ENCODE peak calls at places on chromosome 22, in five cellular contexts. V, C, F, A and L are unnamed samples.

GRCh38 chr22:23099525-23099792 is 29.1 kb downstream of the GNAZ start:
- DNase-seq in C (no peak), A (no peak), F (no peak), V (no peak), L (no peak)

GRCh38 chr22:21657361-21658118 is 8.3 kb upstream of the PPIL2 start:
- DNase-seq in C (peak; percentile 87), A (no peak), V (no peak), F (peak; percentile 76), L (no peak)

GRCh38 chr22:29600846-29601245 is 2.6 kb upstream of the NF2 start:
- DNase-seq in V (no peak), F (no peak), C (no peak), A (no peak), L (no peak)

GRCh38 chr22:22201185-22201924 is 43.2 kb upstream of the VPREB1 start:
- DNase-seq in A (no peak), F (peak; percentile 40), V (no peak), C (no peak), L (no peak)

GRCh38 chr22:38026130-38027111 is 30.8 kb upstream of the PICK1 start:
- DNase-seq in C (no peak), A (no peak), V (no peak), F (no peak), L (no peak)

GRCh38 chr22:48316876-48317250 is 1510.8 kb downstream of the BRD1 start:
- DNase-seq in V (no peak), F (no peak), C (no peak), A (no peak), L (no peak)

GRCh38 chr22:49284931-49285330 is 542.7 kb downstream of the BRD1 start:
- DNase-seq in F (no peak), C (no peak), A (no peak), V (no peak), L (no peak)

GRCh38 chr22:19271856-19272535 is 19.5 kb downstream of the CLTCL1 start:
- DNase-seq in V (no peak), A (peak; percentile 19), F (no peak), C (no peak), L (no peak)

GRCh38 chr22:19799322-19800190 is 39.0 kb downstream of the TBX1 start:
- DNase-seq in V (peak; percentile 98), C (no peak), A (peak; percentile 95), F (no peak), L (no peak)

GRCh38 chr22:30005213-30005857 is 74.9 kb upstream of the HORMAD2 start:
- DNase-seq in V (peak; percentile 67), A (peak; percentile 56), C (peak; percentile 88), F (peak; percentile 23), L (no peak)

GRCh38 chr22:23058063-23058462 is 12.3 kb upstream of the GNAZ start:
- DNase-seq in V (no peak), A (no peak), F (no peak), C (no peak), L (no peak)

GRCh38 chr22:29147241-29147919 is 58.3 kb upstream of the EMID1 start:
- DNase-seq in C (no peak), V (no peak), A (no peak), F (no peak), L (no peak)

GRCh38 chr22:28813772-28814518 is 13.6 kb upstream of the XBP1 start:
- DNase-seq in V (no peak), C (peak; percentile 75), A (no peak), F (no peak), L (no peak)

GRCh38 chr22:27267145-27267544 is 534.4 kb downstream of the MN1 start:
- DNase-seq in C (no peak), A (no peak), V (peak; percentile 15), F (no peak), L (no peak)

GRCh38 chr22:49770454-49771265 is 57.0 kb downstream of the BRD1 start:
- DNase-seq in V (no peak), C (no peak), F (no peak), A (no peak), L (no peak)

GRCh38 chr22:31084811-31085492 is 3.8 kb downstream of the SMTN start:
- DNase-seq in A (no peak), V (no peak), F (peak; percentile 82), C (peak; percentile 89), L (no peak)

GRCh38 chr22:31086703-31087330 is 5.7 kb downstream of the SMTN start:
- DNase-seq in C (no peak), V (no peak), F (no peak), A (no peak), L (no peak)

GRCh38 chr22:31083923-31084810 is 3.0 kb downstream of the SMTN start:
- DNase-seq in C (peak; percentile 46), V (no peak), F (no peak), A (no peak), L (no peak)

GRCh38 chr22:31085928-31086327 is 4.8 kb downstream of the SMTN start:
- DNase-seq in V (no peak), C (no peak), F (no peak), A (no peak), L (no peak)

GRCh38 chr22:31085493-31085824 is 4.3 kb downstream of the SMTN start:
- DNase-seq in F (no peak), A (no peak), C (peak; percentile 38), V (no peak), L (no peak)
- H3K4me3 ChIP-seq in F (peak overlapping the region; percentile 87), A (peak overlapping the region; percentile 75), C (peak overlapping the region; percentile 61), V (peak overlapping the region; percentile 72), L (peak overlapping the region; percentile 96)

GRCh38 chr22:43996170-43996980 is 27.7 kb upstream of the PARVB start:
- DNase-seq in A (no peak), C (peak; percentile 46), F (peak; percentile 38), V (no peak), L (no peak)
- H3K4me3 ChIP-seq in A (no peak overlapping the region), C (no peak overlapping the region), F (peak overlapping the region; percentile 56), V (no peak overlapping the region), L (no peak overlapping the region)

DNA sequence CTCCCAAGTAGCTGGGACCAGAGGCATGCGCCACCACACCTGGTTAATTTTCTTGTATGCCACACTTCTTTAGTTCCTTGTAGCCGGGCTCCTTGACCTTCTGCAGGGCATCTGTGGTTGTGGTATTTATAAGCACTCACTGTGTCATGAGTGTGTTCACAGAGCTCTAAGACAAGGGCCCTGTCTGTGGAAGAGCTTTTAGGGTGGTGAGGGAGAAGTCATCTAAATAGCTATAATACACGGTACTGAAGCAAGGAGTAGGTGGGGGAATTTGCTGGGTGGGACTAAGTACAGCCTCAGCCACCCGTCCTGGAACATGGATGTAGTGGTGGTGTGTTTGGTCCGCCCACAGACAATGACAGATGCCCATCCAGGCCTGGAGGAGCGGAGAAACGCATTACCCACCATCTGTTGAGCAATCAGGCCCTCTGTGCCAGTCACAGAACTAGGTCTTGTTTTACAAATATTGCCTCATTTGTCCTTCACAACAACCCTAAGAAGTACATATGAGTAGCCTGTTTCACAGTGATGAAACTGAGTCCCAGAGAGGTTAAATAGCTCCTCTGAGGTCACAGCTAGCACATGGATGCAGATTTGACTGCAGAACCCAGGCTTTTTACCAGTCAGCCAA is 10.1 kb downstream of the ACO2 start:
- DNase-seq in F (no peak), V (no peak), C (no peak), A (no peak), L (no peak)
- H3K4me3 ChIP-seq in F (no peak overlapping the region), V (no peak overlapping the region), C (no peak overlapping the region), A (no peak overlapping the region), L (no peak overlapping the region)

GRCh38 chr22:45997775-45998637 is 21.0 kb upstream of the WNT7B start:
- DNase-seq in C (no peak), V (no peak), A (no peak), F (no peak), L (no peak)

GRCh38 chr22:45998638-45999378 is 21.8 kb upstream of the WNT7B start:
- DNase-seq in A (no peak), C (no peak), F (no peak), V (no peak), L (no peak)

GRCh38 chr22:45995405-45996101 is 18.6 kb upstream of the WNT7B start:
- DNase-seq in F (no peak), V (no peak), A (no peak), C (no peak), L (no peak)

GRCh38 chr22:45996241-45997076 is 19.5 kb upstream of the WNT7B start:
- DNase-seq in V (no peak), C (no peak), F (no peak), A (no peak), L (no peak)

DNA sequence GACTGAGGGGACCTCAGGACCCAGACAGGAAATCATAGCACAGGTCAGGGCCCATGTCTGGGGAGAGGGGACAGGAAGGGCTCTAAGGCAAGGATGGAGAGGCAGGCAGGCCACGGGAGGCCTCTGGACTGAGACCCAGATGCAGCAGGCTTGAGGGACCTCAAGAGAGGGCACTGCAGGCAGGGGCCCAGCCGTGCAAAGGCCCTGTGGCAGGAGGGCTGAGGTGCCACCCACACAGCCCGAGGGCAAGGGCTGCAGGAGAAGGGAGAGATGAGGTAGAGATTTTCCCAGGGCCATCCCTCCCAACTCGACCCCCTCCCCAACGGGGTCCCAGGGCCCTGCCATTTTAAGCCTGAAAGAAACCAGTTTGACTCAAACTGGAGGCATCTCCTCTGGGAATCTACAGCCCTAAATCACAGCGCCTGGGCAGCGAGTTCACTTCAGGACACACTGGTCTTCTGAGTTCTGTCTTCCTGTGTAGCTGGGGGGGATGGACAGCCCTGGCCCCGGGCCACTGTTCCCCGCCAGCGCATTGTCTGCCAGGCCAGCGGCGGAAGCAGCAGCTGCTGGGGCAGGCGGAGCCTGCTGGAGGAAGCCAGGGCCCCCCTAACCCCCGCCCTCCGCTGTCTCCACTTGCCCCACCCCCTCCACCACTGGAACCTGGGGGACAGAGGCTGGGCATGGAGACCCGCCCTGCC is 20.3 kb upstream of the WNT7B start:
- DNase-seq in A (peak; percentile 88), C (peak; percentile 75), V (peak; percentile 83), F (peak; percentile 6), L (peak; percentile 37)
- H3K4me3 ChIP-seq in A (no peak overlapping the region), C (no peak overlapping the region), V (no peak overlapping the region), F (no peak overlapping the region), L (peak overlapping the region; percentile 35)

DNA sequence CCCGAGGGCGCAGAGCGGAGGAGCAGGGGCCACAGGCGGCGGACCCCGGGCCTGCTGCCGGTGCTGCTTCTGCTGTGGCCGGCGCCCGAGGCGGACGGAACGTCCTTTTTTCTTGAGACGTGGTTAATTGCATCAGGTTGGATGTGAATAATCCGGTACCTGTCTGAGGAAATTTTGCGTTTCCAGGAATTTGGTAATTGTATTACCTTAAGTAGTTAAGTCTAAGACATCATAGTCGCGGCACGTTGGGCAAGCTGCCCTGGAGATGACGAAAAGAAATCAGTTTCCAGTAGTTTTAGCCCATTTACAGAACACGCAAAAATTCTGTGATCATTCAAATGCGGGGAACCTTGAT is 752 bp downstream of the SPECC1L start:
- DNase-seq in A (no peak), C (no peak), V (no peak), F (no peak), L (no peak)
- H3K4me3 ChIP-seq in A (peak overlapping the region; percentile 97), C (peak overlapping the region; percentile 88), V (peak overlapping the region; percentile 96), F (peak overlapping the region; percentile 87), L (peak overlapping the region; percentile 99)

GRCh38 chr22:24134090-24134846 is 47.0 kb upstream of the SUSD2 start:
- DNase-seq in A (no peak), C (no peak), F (peak; percentile 94), V (no peak), L (no peak)
- H3K4me3 ChIP-seq in A (no peak overlapping the region), C (no peak overlapping the region), F (no peak overlapping the region), V (no peak overlapping the region), L (no peak overlapping the region)